ENCODE peak calls at places on chromosomes 7 and 10, in ten cellular contexts. One of them, this sample, is unnamed.

GRCh38 chr7:26857534-26858228 is 6.7 kb downstream of the SKAP2 start:
- DNase-seq in hepatocyte: peak; percentile 7
- DNase-seq in non-pigmented ciliary epithelial cell: no peak
- DNase-seq in IMR-90: peak; percentile 67
- DNase-seq in pons: no peak
- DNase-seq in stimulated activated CD4-positive, alpha-beta T cell treated with anti-CD3 and anti-CD28 coated beads, Interleukin-1b, Interleukin-23, amount 100 ng/mL, for 4 hours: no peak
- DNase-seq in D721Med: no peak
- DNase-seq in cardiac fibroblast: peak; percentile 7
- DNase-seq in left lung: peak; percentile 37
- DNase-seq in tibial nerve: peak; percentile 11
- DNase-seq in this sample: peak; percentile 34

GRCh38 chr10:109475704-109476103 is 447.6 kb downstream of the XPNPEP1 start:
- DNase-seq in non-pigmented ciliary epithelial cell: no peak
- DNase-seq in D721Med: no peak
- DNase-seq in cardiac fibroblast: no peak
- DNase-seq in IMR-90: no peak
- DNase-seq in left lung: no peak
- DNase-seq in pons: no peak
- DNase-seq in stimulated activated CD4-positive, alpha-beta T cell treated with anti-CD3 and anti-CD28 coated beads, Interleukin-1b, Interleukin-23, amount 100 ng/mL, for 4 hours: no peak
- DNase-seq in tibial nerve: no peak
- DNase-seq in hepatocyte: no peak
- DNase-seq in this sample: no peak

GRCh38 chr10:122139627-122140151 is 131.4 kb upstream of the BTBD16 start:
- DNase-seq in pons: no peak
- DNase-seq in left lung: no peak
- DNase-seq in IMR-90: no peak
- DNase-seq in hepatocyte: no peak
- DNase-seq in D721Med: no peak
- DNase-seq in cardiac fibroblast: peak; percentile 67
- DNase-seq in stimulated activated CD4-positive, alpha-beta T cell treated with anti-CD3 and anti-CD28 coated beads, Interleukin-1b, Interleukin-23, amount 100 ng/mL, for 4 hours: no peak
- DNase-seq in non-pigmented ciliary epithelial cell: no peak
- DNase-seq in tibial nerve: no peak
- DNase-seq in this sample: no peak

GRCh38 chr7:155769701-155770100 is 42.6 kb downstream of the SHH start:
- DNase-seq in D721Med: no peak
- DNase-seq in pons: no peak
- DNase-seq in hepatocyte: peak; percentile 69
- DNase-seq in IMR-90: no peak
- DNase-seq in non-pigmented ciliary epithelial cell: peak; percentile 46
- DNase-seq in stimulated activated CD4-positive, alpha-beta T cell treated with anti-CD3 and anti-CD28 coated beads, Interleukin-1b, Interleukin-23, amount 100 ng/mL, for 4 hours: no peak
- DNase-seq in left lung: no peak
- DNase-seq in tibial nerve: peak; percentile 24
- DNase-seq in cardiac fibroblast: peak; percentile 19
- DNase-seq in this sample: no peak

GRCh38 chr7:113200281-113200680 is 81.9 kb upstream of the SMIM30 start:
- DNase-seq in cardiac fibroblast: peak; percentile 10
- DNase-seq in left lung: no peak
- DNase-seq in non-pigmented ciliary epithelial cell: no peak
- DNase-seq in stimulated activated CD4-positive, alpha-beta T cell treated with anti-CD3 and anti-CD28 coated beads, Interleukin-1b, Interleukin-23, amount 100 ng/mL, for 4 hours: no peak
- DNase-seq in IMR-90: no peak
- DNase-seq in hepatocyte: no peak
- DNase-seq in D721Med: no peak
- DNase-seq in tibial nerve: no peak
- DNase-seq in pons: no peak
- DNase-seq in this sample: no peak

GRCh38 chr10:97213431-97213830 is 27.7 kb upstream of the SLIT1 start:
- DNase-seq in cardiac fibroblast: no peak
- DNase-seq in D721Med: no peak
- DNase-seq in non-pigmented ciliary epithelial cell: no peak
- DNase-seq in tibial nerve: no peak
- DNase-seq in IMR-90: no peak
- DNase-seq in hepatocyte: no peak
- DNase-seq in pons: no peak
- DNase-seq in left lung: no peak
- DNase-seq in stimulated activated CD4-positive, alpha-beta T cell treated with anti-CD3 and anti-CD28 coated beads, Interleukin-1b, Interleukin-23, amount 100 ng/mL, for 4 hours: no peak
- DNase-seq in this sample: no peak

GRCh38 chr10:89217057-89217990 is 10.2 kb upstream of the CH25H start:
- DNase-seq in tibial nerve: peak; percentile 83
- DNase-seq in pons: peak; percentile 91
- DNase-seq in stimulated activated CD4-positive, alpha-beta T cell treated with anti-CD3 and anti-CD28 coated beads, Interleukin-1b, Interleukin-23, amount 100 ng/mL, for 4 hours: peak; percentile 48
- DNase-seq in D721Med: no peak
- DNase-seq in cardiac fibroblast: peak; percentile 77
- DNase-seq in left lung: no peak
- DNase-seq in hepatocyte: peak; percentile 74
- DNase-seq in non-pigmented ciliary epithelial cell: no peak
- DNase-seq in IMR-90: peak; percentile 74
- DNase-seq in this sample: peak; percentile 38

GRCh38 chr7:118148930-118149329 is 35.0 kb upstream of the LSM8 start:
- DNase-seq in IMR-90: peak; percentile 8
- DNase-seq in stimulated activated CD4-positive, alpha-beta T cell treated with anti-CD3 and anti-CD28 coated beads, Interleukin-1b, Interleukin-23, amount 100 ng/mL, for 4 hours: no peak
- DNase-seq in cardiac fibroblast: peak; percentile 1
- DNase-seq in tibial nerve: no peak
- DNase-seq in D721Med: no peak
- DNase-seq in non-pigmented ciliary epithelial cell: no peak
- DNase-seq in left lung: no peak
- DNase-seq in pons: no peak
- DNase-seq in hepatocyte: no peak
- DNase-seq in this sample: no peak

GRCh38 chr10:103447187-103447586 is 5.0 kb downstream of the CALHM2 start:
- DNase-seq in hepatocyte: no peak
- DNase-seq in cardiac fibroblast: no peak
- DNase-seq in stimulated activated CD4-positive, alpha-beta T cell treated with anti-CD3 and anti-CD28 coated beads, Interleukin-1b, Interleukin-23, amount 100 ng/mL, for 4 hours: no peak
- DNase-seq in left lung: no peak
- DNase-seq in pons: no peak
- DNase-seq in IMR-90: no peak
- DNase-seq in non-pigmented ciliary epithelial cell: no peak
- DNase-seq in tibial nerve: no peak
- DNase-seq in D721Med: no peak
- DNase-seq in this sample: no peak

GRCh38 chr7:47574473-47575328 is 7.2 kb downstream of the TNS3 start:
- DNase-seq in IMR-90: peak; percentile 84
- DNase-seq in D721Med: no peak
- DNase-seq in hepatocyte: no peak
- DNase-seq in stimulated activated CD4-positive, alpha-beta T cell treated with anti-CD3 and anti-CD28 coated beads, Interleukin-1b, Interleukin-23, amount 100 ng/mL, for 4 hours: no peak
- DNase-seq in non-pigmented ciliary epithelial cell: no peak
- DNase-seq in cardiac fibroblast: no peak
- DNase-seq in tibial nerve: no peak
- DNase-seq in left lung: peak; percentile 70
- DNase-seq in pons: peak; percentile 69
- DNase-seq in this sample: no peak

GRCh38 chr10:10330481-10330880 is 687.2 kb upstream of the CELF2 start:
- DNase-seq in non-pigmented ciliary epithelial cell: no peak
- DNase-seq in D721Med: no peak
- DNase-seq in pons: no peak
- DNase-seq in hepatocyte: no peak
- DNase-seq in tibial nerve: no peak
- DNase-seq in IMR-90: peak; percentile 56
- DNase-seq in stimulated activated CD4-positive, alpha-beta T cell treated with anti-CD3 and anti-CD28 coated beads, Interleukin-1b, Interleukin-23, amount 100 ng/mL, for 4 hours: no peak
- DNase-seq in cardiac fibroblast: peak; percentile 64
- DNase-seq in left lung: no peak
- DNase-seq in this sample: no peak

GRCh38 chr7:151506901-151507382 is 12.8 kb downstream of the RHEB start:
- DNase-seq in non-pigmented ciliary epithelial cell: no peak
- DNase-seq in left lung: no peak
- DNase-seq in hepatocyte: no peak
- DNase-seq in cardiac fibroblast: peak; percentile 24
- DNase-seq in pons: peak; percentile 49
- DNase-seq in stimulated activated CD4-positive, alpha-beta T cell treated with anti-CD3 and anti-CD28 coated beads, Interleukin-1b, Interleukin-23, amount 100 ng/mL, for 4 hours: no peak
- DNase-seq in D721Med: no peak
- DNase-seq in tibial nerve: no peak
- DNase-seq in IMR-90: no peak
- DNase-seq in this sample: no peak

GRCh38 chr10:129161184-129161583 is 305.9 kb upstream of the MGMT start:
- DNase-seq in hepatocyte: peak; percentile 30
- DNase-seq in non-pigmented ciliary epithelial cell: no peak
- DNase-seq in D721Med: no peak
- DNase-seq in IMR-90: peak; percentile 5
- DNase-seq in left lung: no peak
- DNase-seq in pons: no peak
- DNase-seq in cardiac fibroblast: peak; percentile 29
- DNase-seq in tibial nerve: no peak
- DNase-seq in stimulated activated CD4-positive, alpha-beta T cell treated with anti-CD3 and anti-CD28 coated beads, Interleukin-1b, Interleukin-23, amount 100 ng/mL, for 4 hours: peak; percentile 1
- DNase-seq in this sample: no peak

GRCh38 chr10:23439920-23440875 is 1.3 kb downstream of the OTUD1 start:
- DNase-seq in cardiac fibroblast: peak; percentile 40
- DNase-seq in pons: peak; percentile 30
- DNase-seq in D721Med: no peak
- DNase-seq in IMR-90: peak; percentile 37
- DNase-seq in left lung: peak; percentile 46
- DNase-seq in tibial nerve: no peak
- DNase-seq in stimulated activated CD4-positive, alpha-beta T cell treated with anti-CD3 and anti-CD28 coated beads, Interleukin-1b, Interleukin-23, amount 100 ng/mL, for 4 hours: peak; percentile 27
- DNase-seq in non-pigmented ciliary epithelial cell: no peak
- DNase-seq in hepatocyte: peak; percentile 58
- DNase-seq in this sample: no peak

GRCh38 chr10:34539533-34540315 is 275.4 kb downstream of the PARD3 start:
- DNase-seq in stimulated activated CD4-positive, alpha-beta T cell treated with anti-CD3 and anti-CD28 coated beads, Interleukin-1b, Interleukin-23, amount 100 ng/mL, for 4 hours: no peak
- DNase-seq in hepatocyte: peak; percentile 39
- DNase-seq in non-pigmented ciliary epithelial cell: no peak
- DNase-seq in IMR-90: no peak
- DNase-seq in pons: peak; percentile 9
- DNase-seq in cardiac fibroblast: peak; percentile 58
- DNase-seq in left lung: peak; percentile 44
- DNase-seq in tibial nerve: no peak
- DNase-seq in D721Med: no peak
- DNase-seq in this sample: no peak

GRCh38 chr10:90862908-90863514 is 5.2 kb upstream of the HTR7 start:
- DNase-seq in tibial nerve: no peak
- DNase-seq in stimulated activated CD4-positive, alpha-beta T cell treated with anti-CD3 and anti-CD28 coated beads, Interleukin-1b, Interleukin-23, amount 100 ng/mL, for 4 hours: no peak
- DNase-seq in pons: peak; percentile 33
- DNase-seq in D721Med: no peak
- DNase-seq in non-pigmented ciliary epithelial cell: no peak
- DNase-seq in hepatocyte: peak; percentile 45
- DNase-seq in cardiac fibroblast: peak; percentile 68
- DNase-seq in left lung: no peak
- DNase-seq in IMR-90: peak; percentile 47
- DNase-seq in this sample: no peak

GRCh38 chr7:31095286-31096197 is 43.4 kb downstream of the ADCYAP1R1 start:
- DNase-seq in left lung: no peak
- DNase-seq in D721Med: no peak
- DNase-seq in hepatocyte: no peak
- DNase-seq in IMR-90: no peak
- DNase-seq in cardiac fibroblast: no peak
- DNase-seq in stimulated activated CD4-positive, alpha-beta T cell treated with anti-CD3 and anti-CD28 coated beads, Interleukin-1b, Interleukin-23, amount 100 ng/mL, for 4 hours: no peak
- DNase-seq in tibial nerve: no peak
- DNase-seq in pons: no peak
- DNase-seq in non-pigmented ciliary epithelial cell: no peak
- DNase-seq in this sample: no peak

GRCh38 chr10:124557167-124557566 is 95.5 kb downstream of the LHPP start:
- DNase-seq in left lung: no peak
- DNase-seq in non-pigmented ciliary epithelial cell: no peak
- DNase-seq in IMR-90: no peak
- DNase-seq in D721Med: no peak
- DNase-seq in tibial nerve: no peak
- DNase-seq in cardiac fibroblast: no peak
- DNase-seq in hepatocyte: no peak
- DNase-seq in stimulated activated CD4-positive, alpha-beta T cell treated with anti-CD3 and anti-CD28 coated beads, Interleukin-1b, Interleukin-23, amount 100 ng/mL, for 4 hours: no peak
- DNase-seq in pons: no peak
- DNase-seq in this sample: no peak

GRCh38 chr10:61749271-61749670 is 86.5 kb downstream of the CABCOCO1 start:
- DNase-seq in pons: no peak
- DNase-seq in D721Med: no peak
- DNase-seq in left lung: no peak
- DNase-seq in IMR-90: no peak
- DNase-seq in stimulated activated CD4-positive, alpha-beta T cell treated with anti-CD3 and anti-CD28 coated beads, Interleukin-1b, Interleukin-23, amount 100 ng/mL, for 4 hours: no peak
- DNase-seq in tibial nerve: no peak
- DNase-seq in non-pigmented ciliary epithelial cell: no peak
- DNase-seq in hepatocyte: no peak
- DNase-seq in cardiac fibroblast: peak; percentile 4
- DNase-seq in this sample: no peak

This sample was measured in AG04450.